ENCODE peak calls at places on chromosomes 12 and 14, in four cellular contexts. Y is sigmoid colon, X is neuronal stem cell, M is SK-N-SH. K is an unnamed sample. For H3K27me3, the result is how much of the 10 kb centered on the place peaks cover.

GRCh38 chr14:32623300-32624093 is 294.4 kb downstream of the AKAP6 start:
- DNase-seq in X (no peak), M (no peak), Y (no peak), K (no peak)

GRCh38 chr14:23056257-23056955 is 914 bp downstream of the CDH24 start:
- DNase-seq in X (peak), Y (peak), M (peak), K (peak)

GRCh38 chr12:51891843-51892242 is 3.9 kb downstream of the ANKRD33 start:
- DNase-seq in Y (no peak), M (no peak), X (no peak), K (no peak)

GRCh38 chr12:66329941-66330340 is 27.6 kb downstream of the HELB start:
- DNase-seq in Y (no peak), X (no peak), M (no peak), K (no peak)

GRCh38 chr12:76698316-76698715 is 65.6 kb upstream of the ZDHHC17 start:
- DNase-seq in X (no peak), Y (no peak), M (no peak), K (no peak)

GRCh38 chr12:120249875-120250795 is 15.4 kb downstream of the PXN start:
- DNase-seq in M (no peak), X (no peak), Y (peak), K (peak)

GRCh38 chr12:52087961-52088820 is 8.7 kb downstream of the SMIM41 start:
- DNase-seq in X (no peak), M (peak), Y (no peak), K (no peak)

GRCh38 chr12:99043319-99043914 is 398.3 kb downstream of the APAF1 start:
- DNase-seq in X (peak), Y (no peak), M (peak), K (peak)

GRCh38 chr12:79547735-79548347 is 142.9 kb downstream of the PAWR start:
- DNase-seq in Y (no peak), X (peak), M (peak), K (no peak)

GRCh38 chr12:56358836-56359532 is 923 bp downstream of the STAT2 start:
- DNase-seq in Y (peak), X (no peak), M (no peak), K (no peak)

GRCh38 chr12:66269757-66270383 is 32.4 kb upstream of the HELB start:
- DNase-seq in X (peak), M (peak), Y (no peak), K (no peak)

GRCh38 chr12:48969160-48969771 is 2.3 kb downstream of the WNT10B start:
- DNase-seq in X (no peak), Y (no peak), M (peak), K (no peak)

GRCh38 chr14:51202914-51203665 is 37.0 kb upstream of the TMX1 start:
- DNase-seq in M (no peak), Y (no peak), X (no peak), K (no peak)

GRCh38 chr12:51601241-51601640 is 10.2 kb downstream of the SCN8A start:
- DNase-seq in M (no peak), Y (no peak), X (no peak), K (no peak)

GRCh38 chr12:96258451-96258933 is 64.3 kb downstream of the ELK3 start:
- DNase-seq in M (no peak), X (no peak), Y (no peak), K (peak)

DNA sequence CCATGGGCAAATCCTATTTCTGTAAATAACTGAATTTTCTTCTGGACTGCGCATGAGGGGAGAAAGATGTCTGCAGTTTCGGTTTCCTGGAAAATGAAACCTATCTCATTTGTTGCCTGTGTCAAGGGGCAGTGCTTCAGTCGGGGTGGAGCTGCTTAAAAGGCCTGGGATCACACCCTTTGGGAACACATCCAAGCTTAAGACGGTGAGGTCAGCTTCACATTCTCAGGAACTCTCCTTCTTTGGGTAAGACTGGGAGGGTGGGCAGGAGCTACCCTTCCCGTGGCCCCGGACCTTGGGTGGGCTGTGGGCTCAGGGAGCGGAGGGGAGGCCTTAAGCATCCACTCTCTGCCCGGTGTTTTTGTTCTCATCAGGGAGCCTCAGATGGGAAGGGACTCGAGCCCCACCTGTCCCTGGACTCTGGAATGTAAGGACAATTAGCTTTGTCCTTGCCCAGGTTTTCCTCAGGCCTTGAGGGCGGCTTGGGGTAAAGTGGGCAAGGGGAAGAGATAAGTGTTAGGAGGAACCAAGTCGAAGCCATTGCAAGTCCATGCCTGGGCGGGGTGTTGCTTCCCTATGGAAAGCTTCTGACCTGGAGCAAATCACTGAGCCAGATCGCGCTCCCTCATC is at the start of gene IFI27:
- DNase-seq in Y (peak), X (no peak), M (no peak), K (peak)
- H3K4me3 ChIP-seq in Y (peak), X (no peak), M (no peak), K (peak)

DNA sequence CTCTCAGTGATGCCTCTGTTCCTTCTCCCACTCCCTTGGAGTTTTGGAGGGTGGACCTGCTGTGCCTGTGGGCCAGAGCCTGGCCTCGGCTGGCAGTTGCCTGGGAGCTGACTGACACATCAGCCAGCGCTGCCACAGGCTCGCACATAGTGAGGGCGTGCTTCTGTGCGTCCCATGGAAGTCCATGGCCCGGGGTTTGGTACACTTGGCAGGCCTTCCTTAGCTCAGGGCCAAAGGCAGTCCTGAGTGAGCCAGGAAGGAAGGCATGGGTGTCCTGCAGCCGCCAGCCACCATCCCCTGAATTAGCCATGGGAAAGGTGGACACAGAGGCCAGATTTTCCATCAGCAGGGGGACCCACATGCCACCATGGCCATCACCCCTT is 1.1 kb upstream of the DEGS2 start:
- DNase-seq in M (no peak), Y (no peak), X (no peak), K (no peak)
- H3K27me3 ChIP-seq in M (under half), Y (under half), X (half or more), K (half or more)

GRCh38 chr12:62127516-62127915 is 132.7 kb upstream of the USP15 start:
- DNase-seq in X (no peak), M (no peak), Y (no peak), K (no peak)

GRCh38 chr12:62128186-62128965 is 131.8 kb upstream of the USP15 start:
- DNase-seq in M (no peak), X (no peak), Y (no peak), K (no peak)

DNA sequence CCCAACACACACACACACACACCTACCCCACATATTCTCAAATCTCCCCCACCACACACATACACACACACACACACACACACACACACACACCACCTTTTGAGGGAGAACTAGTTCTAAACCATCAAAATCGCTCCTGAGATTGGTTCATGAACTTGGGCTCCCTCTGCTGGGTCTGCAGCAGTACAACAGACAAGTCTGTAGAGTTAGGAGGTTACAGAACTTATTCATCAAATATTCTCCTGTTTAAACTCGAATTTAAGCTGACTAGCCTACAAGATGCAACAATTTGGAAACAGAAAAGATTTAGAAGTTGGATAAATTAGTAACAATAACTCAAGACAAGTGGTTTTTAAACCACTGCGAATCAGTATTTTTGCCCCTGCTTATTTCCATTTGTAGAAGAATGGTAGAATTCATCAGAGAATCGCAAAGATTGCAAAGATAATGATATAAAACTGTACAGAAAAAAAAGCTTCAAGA is 136.4 kb upstream of the USP15 start:
- DNase-seq in X (peak), M (peak), Y (no peak), K (no peak)
- H3K4me3 ChIP-seq in X (no peak), M (peak), Y (no peak), K (no peak)

GRCh38 chr12:53969588-53970259 is 3.2 kb upstream of the HOXC11 start:
- DNase-seq in M (no peak), X (no peak), Y (no peak), K (no peak)
- H3K27me3 ChIP-seq in M (half or more), X (half or more), Y (half or more), K (half or more)

DNA sequence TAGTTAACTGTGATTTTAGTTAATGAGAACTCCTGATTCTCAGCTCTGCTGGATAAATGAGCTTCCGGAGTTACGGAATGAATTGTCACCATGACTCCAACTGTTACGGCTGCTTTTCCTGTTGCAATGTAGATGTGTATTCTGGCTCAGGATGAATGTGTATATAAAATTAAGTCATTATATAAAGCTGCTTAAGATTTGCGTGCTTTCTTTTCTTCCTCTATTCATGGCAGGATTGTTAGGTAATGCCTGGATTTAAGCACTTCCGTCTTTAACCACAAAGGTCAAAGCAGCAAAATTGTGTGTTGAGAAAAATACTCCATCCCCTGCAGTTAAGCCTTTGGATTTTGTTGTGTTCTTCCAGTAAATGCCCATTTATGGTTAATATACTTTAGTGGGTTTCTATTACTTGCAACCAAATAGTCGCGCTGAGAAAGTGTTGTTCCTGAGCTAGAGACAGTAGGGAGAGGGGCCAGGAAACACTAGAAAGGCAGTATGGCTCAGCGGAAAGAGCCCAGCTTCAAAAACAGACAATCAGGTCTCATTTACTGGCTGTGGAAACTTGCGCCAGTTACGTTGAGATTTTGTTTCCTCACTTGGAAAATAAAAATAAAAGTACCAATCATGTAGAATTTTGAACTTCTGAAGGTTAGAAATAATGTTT is 9.4 kb upstream of the CCDC175 start:
- DNase-seq in M (no peak), X (no peak), Y (no peak), K (no peak)
- H3K4me3 ChIP-seq in M (no peak), X (no peak), Y (no peak), K (no peak)

DNA sequence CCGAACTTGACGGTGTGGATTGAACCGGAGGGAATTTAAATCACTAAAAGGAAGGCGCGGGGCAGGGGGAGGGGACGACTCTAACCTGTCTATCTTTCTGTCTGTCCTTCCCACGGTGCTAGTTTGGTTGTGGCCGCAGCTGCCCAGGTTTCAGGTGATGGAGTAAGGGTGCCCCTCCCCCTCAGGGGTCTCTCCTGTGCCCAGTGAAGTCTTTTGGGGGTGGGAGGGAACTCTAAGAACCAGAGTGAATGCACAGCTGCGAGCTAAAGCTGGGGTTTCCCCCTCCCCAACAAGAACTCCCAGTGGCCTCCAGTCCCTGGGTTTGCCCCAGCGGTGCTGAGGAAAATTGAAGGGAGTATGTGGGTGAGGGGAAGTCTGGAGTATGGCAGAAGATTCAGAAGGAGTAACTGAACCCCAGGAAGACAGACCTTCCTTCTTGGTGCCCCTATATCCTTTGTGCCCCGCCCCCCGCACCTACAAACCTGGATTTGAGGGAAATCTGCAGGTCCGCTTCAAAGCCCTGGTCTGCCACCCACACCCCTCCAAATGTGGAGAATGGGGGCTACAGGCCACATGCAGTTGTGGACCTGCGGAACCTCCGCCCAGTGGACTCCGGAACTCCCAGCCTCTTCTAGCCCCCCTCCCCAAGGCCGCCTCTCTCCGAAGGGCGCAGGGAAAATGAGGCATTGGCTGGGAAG is 3.6 kb upstream of the HOXC9 start:
- DNase-seq in M (no peak), Y (no peak), X (no peak), K (no peak)
- H3K27me3 ChIP-seq in M (half or more), Y (half or more), X (half or more), K (half or more)

DNA sequence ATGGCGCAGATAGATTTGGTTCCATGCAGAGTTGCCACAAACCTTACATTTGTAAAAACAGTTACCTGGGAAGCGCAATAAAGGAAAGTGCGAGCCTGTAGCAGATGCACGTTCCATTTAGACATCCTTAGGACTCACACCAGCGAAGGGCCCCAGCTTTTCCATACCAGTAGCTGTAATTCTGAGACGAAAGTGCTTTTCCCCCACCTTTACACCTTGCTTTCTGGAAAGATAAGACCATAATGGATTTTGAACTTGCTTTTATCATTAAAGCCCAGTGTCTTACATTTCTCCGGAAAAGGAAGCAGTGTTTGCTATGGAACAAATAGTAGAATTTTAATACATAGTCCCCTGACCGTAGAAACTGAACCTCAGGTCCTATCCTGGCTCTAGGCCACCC is 616 bp upstream of the CCDC77 start:
- DNase-seq in X (no peak), Y (no peak), M (no peak), K (no peak)
- H3K4me3 ChIP-seq in X (no peak), Y (peak), M (peak), K (peak)

DNA sequence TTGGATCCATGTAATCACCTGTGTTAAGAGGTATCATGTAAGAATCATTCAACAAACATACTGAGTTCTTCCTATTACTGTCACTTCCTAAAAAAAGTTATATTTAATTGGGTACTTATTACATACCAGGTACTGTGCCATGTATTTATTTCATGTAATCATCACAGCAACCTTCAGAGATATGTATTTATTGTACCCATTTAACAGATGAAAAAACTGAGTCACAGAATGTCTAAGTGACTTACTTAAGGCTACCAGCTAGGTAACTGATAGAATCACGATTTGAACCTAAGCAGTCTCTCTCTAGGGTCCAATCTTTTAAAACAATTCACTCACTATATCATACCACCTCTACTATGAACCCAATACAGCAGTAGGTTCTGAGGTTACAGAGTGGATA is 2.0 kb downstream of the PSME2 start:
- DNase-seq in Y (no peak), X (no peak), M (no peak), K (no peak)
- H3K27me3 ChIP-seq in Y (under half), X (under half), M (under half), K (under half)